ENCODE peak calls at places on chromosomes 13 and 19, in four cellular contexts. H is K562, A is H1, U is HepG2. J is an unnamed sample.

GRCh38 chr13:52794589-52794988 is 53.9 kb downstream of the PCDH8 start:
- DNase-seq in H (no peak), A (no peak), U (no peak), J (no peak)

GRCh38 chr19:38478273-38478971 is 44.9 kb downstream of the RYR1 start:
- DNase-seq in H (peak), A (no peak), U (peak), J (no peak)

GRCh38 chr13:113584205-113584869 is at the start of gene TFDP1:
- DNase-seq in H (peak), A (peak), U (peak), J (peak)

GRCh38 chr13:106851251-106851650 is 283.3 kb upstream of the ARGLU1 start:
- DNase-seq in H (no peak), A (no peak), U (no peak), J (no peak)

GRCh38 chr19:18419699-18420460 is 682 bp downstream of the SSBP4 start:
- DNase-seq in H (peak), A (no peak), U (peak), J (no peak)

GRCh38 chr13:23020246-23020843 is 160.4 kb upstream of the SGCG start:
- DNase-seq in H (peak), A (no peak), U (peak), J (peak)

GRCh38 chr13:50467156-50467814 is 376.2 kb downstream of the DLEU7 start:
- DNase-seq in H (no peak), A (no peak), U (no peak), J (no peak)

GRCh38 chr13:25679154-25679553 is 307.4 kb downstream of the ATP8A2 start:
- DNase-seq in H (no peak), A (no peak), U (no peak), J (no peak)

GRCh38 chr13:100423375-100423774 is 165.2 kb downstream of the GGACT start:
- DNase-seq in H (no peak), A (no peak), U (no peak), J (no peak)

GRCh38 chr13:103101902-103102301 is 35.7 kb upstream of the SLC10A2 start:
- DNase-seq in H (no peak), A (no peak), U (no peak), J (no peak)

GRCh38 chr13:101035119-101035620 is 360.6 kb upstream of the TMTC4 start:
- DNase-seq in H (no peak), A (no peak), U (no peak), J (no peak)

GRCh38 chr13:59701261-59701660 is 462.5 kb downstream of the DIAPH3 start:
- DNase-seq in H (peak), A (no peak), U (peak), J (no peak)

GRCh38 chr19:47695533-47696262 is 17.5 kb upstream of the EHD2 start:
- DNase-seq in H (no peak), A (no peak), U (no peak), J (no peak)

GRCh38 chr19:1503089-1503924 is 9.5 kb downstream of the ADAMTSL5 start:
- DNase-seq in H (peak), A (no peak), U (no peak), J (no peak)
- TF ChIP-seq EZH2 in H (no peak), A (no peak), U (no peak), J (no peak)

GRCh38 chr19:52742516-52742915 is 7.7 kb upstream of the ZNF611 start:
- DNase-seq in H (no peak), A (no peak), U (no peak), J (no peak)
- TF ChIP-seq MAX in H (no peak), A (no peak), U (no peak), J (no peak)

DNA sequence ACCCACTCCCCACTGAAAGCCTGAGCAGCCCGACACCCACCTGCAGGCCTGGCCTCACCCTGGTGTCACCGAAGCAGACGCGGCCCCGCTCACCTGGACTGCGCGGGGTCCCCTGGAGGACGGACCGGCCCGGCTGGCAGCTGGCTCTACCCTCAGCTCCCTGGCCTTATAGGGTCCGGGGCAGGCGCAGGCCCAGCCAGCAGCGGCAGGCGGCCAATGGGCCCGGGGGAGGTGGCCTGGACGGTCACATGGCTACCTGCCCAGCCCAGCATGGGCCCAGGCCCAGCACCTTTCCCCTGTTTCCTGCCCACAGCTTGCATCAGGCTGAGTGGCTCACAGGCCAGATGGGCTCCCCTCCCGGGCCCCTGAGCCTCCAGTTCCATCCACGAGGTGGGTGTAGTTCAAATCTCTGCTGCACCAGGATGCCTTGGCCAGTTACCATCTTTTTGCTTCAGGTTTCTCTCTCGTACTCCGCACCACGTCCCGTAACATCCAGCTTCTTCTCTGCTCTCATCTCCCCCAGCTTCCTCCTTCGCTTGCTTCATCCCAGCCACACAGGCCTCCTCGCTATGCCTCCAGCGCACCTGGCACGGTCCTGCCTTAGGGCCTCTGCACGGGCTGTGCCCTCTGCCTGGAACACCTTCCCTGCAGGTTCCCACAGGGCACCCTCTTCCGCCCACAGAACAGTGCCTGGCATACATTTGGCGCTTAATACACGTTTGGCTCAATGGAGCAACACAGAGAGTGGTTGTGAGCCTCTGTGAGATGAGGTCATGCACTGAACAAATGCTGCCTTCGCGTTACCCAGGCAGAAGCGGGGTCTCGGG is at the start of gene PLIN4:
- DNase-seq in H (no peak), A (no peak), U (peak), J (no peak)
- TF ChIP-seq POLR2A in H (no peak), A (no peak), U (peak), J (no peak)

GRCh38 chr19:49057636-49058234 is at the start of gene CGB7:
- DNase-seq in H (peak), A (no peak), U (peak), J (peak)
- TF ChIP-seq EZH2 in H (no peak), A (no peak), U (no peak), J (no peak)